ENCODE peak calls at places on chromosomes 12 and 14, in nine cellular contexts. D is NCI-H446, Y is NCI-H1417, X is AG09309, M is HCT116, F is T-helper 17 cell, Z is posterior vena cava, G is left lung, C is nucleus accumbens. E is an unnamed sample.

GRCh38 chr14:71647086-71647784 is 285.0 kb upstream of the RGS6 start:
- DNase-seq in D (no peak), M (peak), Y (peak), F (no peak), G (no peak), X (no peak), Z (no peak), C (no peak), E (no peak)

GRCh38 chr12:56994231-56994746 is 12.1 kb downstream of the ZBTB39 start:
- DNase-seq in D (no peak), Z (no peak), M (no peak), G (no peak), F (no peak), Y (no peak), C (no peak), X (no peak), E (no peak)

GRCh38 chr12:88247241-88247643 is 105.1 kb downstream of the TMTC3 start:
- DNase-seq in D (no peak), X (peak), G (no peak), Z (no peak), M (peak), Y (no peak), C (no peak), F (no peak), E (peak)

GRCh38 chr12:16605666-16606116 is 271 bp downstream of the LMO3 start:
- DNase-seq in F (no peak), X (no peak), Z (no peak), G (no peak), Y (peak), D (no peak), C (no peak), M (no peak), E (no peak)

GRCh38 chr14:69682607-69683263 is 71.3 kb downstream of the SUSD6 start:
- DNase-seq in D (no peak), X (no peak), F (no peak), Y (no peak), C (no peak), M (no peak), G (no peak), Z (peak), E (no peak)

GRCh38 chr14:53093206-53093605 is 59.9 kb downstream of the DDHD1 start:
- DNase-seq in X (peak), G (no peak), D (no peak), M (no peak), F (no peak), Y (no peak), Z (no peak), C (no peak), E (no peak)

GRCh38 chr12:117031843-117032592 is 67.2 kb downstream of the TESC start:
- DNase-seq in M (no peak), D (no peak), G (no peak), Y (no peak), C (no peak), X (no peak), F (no peak), Z (no peak), E (no peak)

GRCh38 chr12:20487519-20487918 is 119.2 kb downstream of the PDE3A start:
- DNase-seq in D (no peak), F (no peak), G (no peak), Y (no peak), M (no peak), Z (no peak), C (no peak), X (no peak), E (no peak)

GRCh38 chr12:120534203-120534702 is at the start of gene RNF10:
- DNase-seq in G (peak), C (peak), Y (peak), X (peak), Z (peak), M (peak), F (peak), D (peak), E (peak)

GRCh38 chr14:24952851-24953666 is 96.9 kb downstream of the STXBP6 start:
- DNase-seq in D (no peak), X (no peak), F (no peak), C (peak), M (no peak), Z (no peak), G (no peak), Y (no peak), E (no peak)

GRCh38 chr14:95840094-95840493 is 36.5 kb upstream of the TUNAR start:
- DNase-seq in X (no peak), G (no peak), D (no peak), C (no peak), F (no peak), M (no peak), Y (no peak), Z (no peak), E (no peak)

GRCh38 chr12:107325075-107325474 is 231.7 kb upstream of the CRY1 start:
- DNase-seq in G (no peak), Y (peak), D (no peak), F (no peak), C (no peak), M (no peak), X (no peak), Z (no peak), E (no peak)

GRCh38 chr12:82793882-82794281 is 107.2 kb downstream of the TMTC2 start:
- DNase-seq in D (no peak), F (no peak), G (no peak), M (no peak), C (peak), Z (no peak), Y (no peak), X (no peak), E (no peak)

GRCh38 chr14:69612014-69612758 is 790 bp downstream of the SUSD6 start:
- DNase-seq in G (peak), Z (no peak), D (no peak), Y (peak), X (no peak), C (no peak), M (no peak), F (peak), E (no peak)

GRCh38 chr12:31756977-31757420 is 28.2 kb upstream of the AMN1 start:
- DNase-seq in Y (no peak), G (peak), F (no peak), C (no peak), X (no peak), Z (no peak), M (peak), D (no peak), E (no peak)

GRCh38 chr14:24408764-24409163 is 10.0 kb downstream of the NYNRIN start:
- DNase-seq in D (peak), Y (no peak), Z (no peak), X (no peak), M (no peak), G (no peak), C (no peak), F (no peak), E (no peak)

GRCh38 chr12:45128637-45129036 is 77.7 kb upstream of the DBX2 start:
- DNase-seq in Y (no peak), X (no peak), M (no peak), C (no peak), D (no peak), G (no peak), F (no peak), Z (no peak), E (no peak)

GRCh38 chr12:28938056-28938455 is 211.0 kb upstream of the FAR2 start:
- DNase-seq in G (no peak), Z (no peak), X (no peak), Y (no peak), C (no peak), D (no peak), M (no peak), F (no peak), E (no peak)

GRCh38 chr12:95605087-95605486 is 53.8 kb upstream of the USP44 start:
- DNase-seq in X (no peak), C (no peak), M (no peak), Z (no peak), F (no peak), D (no peak), Y (no peak), G (no peak), E (no peak)

GRCh38 chr12:106251636-106252035 is 3.8 kb upstream of the CKAP4 start:
- DNase-seq in G (no peak), D (no peak), Z (no peak), Y (no peak), X (no peak), F (no peak), C (no peak), M (no peak), E (no peak)

GRCh38 chr14:74906923-74907620 is 16.0 kb downstream of the RPS6KL1 start:
- DNase-seq in Z (no peak), C (no peak), D (no peak), X (no peak), Y (no peak), M (no peak), F (no peak), G (no peak), E (no peak)

GRCh38 chr12:95277139-95277538 is 59.5 kb downstream of the VEZT start:
- DNase-seq in M (no peak), Y (no peak), C (no peak), Z (no peak), X (peak), F (no peak), G (no peak), D (no peak), E (peak)

GRCh38 chr12:127690161-127690560 is 576.8 kb upstream of the TMEM132C start:
- DNase-seq in C (no peak), M (no peak), Z (no peak), G (no peak), D (no peak), Y (no peak), X (no peak), F (no peak), E (no peak)

GRCh38 chr14:71905031-71905430 is 27.2 kb upstream of the RGS6 start:
- DNase-seq in C (no peak), D (no peak), Y (no peak), G (no peak), F (no peak), X (no peak), M (no peak), Z (no peak), E (no peak)

GRCh38 chr12:108173160-108173559 is 44.1 kb downstream of the WSCD2 start:
- DNase-seq in X (no peak), M (no peak), C (no peak), Y (no peak), G (no peak), F (no peak), D (no peak), Z (no peak), E (no peak)

GRCh38 chr12:6114476-6114870 is 10.0 kb downstream of the VWF start:
- DNase-seq in G (no peak), X (no peak), Z (peak), Y (no peak), F (no peak), M (no peak), C (no peak), D (no peak), E (no peak)

GRCh38 chr14:74867673-74868072 is 8.3 kb downstream of the PROX2 start:
- DNase-seq in G (no peak), Z (no peak), C (no peak), M (no peak), D (peak), Y (no peak), X (no peak), F (no peak), E (no peak)

GRCh38 chr12:46693518-46693917 is 132.3 kb downstream of the SLC38A4 start:
- DNase-seq in Z (no peak), G (no peak), Y (no peak), F (no peak), C (no peak), D (no peak), M (no peak), X (no peak), E (no peak)

GRCh38 chr14:71466251-71466650 is 466.0 kb upstream of the RGS6 start:
- DNase-seq in Y (no peak), X (no peak), D (no peak), C (no peak), M (no peak), G (no peak), F (no peak), Z (no peak), E (no peak)

GRCh38 chr12:51911788-51912711 is 4.7 kb downstream of the ACVRL1 start:
- DNase-seq in F (no peak), M (no peak), C (no peak), X (no peak), G (no peak), Y (no peak), D (no peak), Z (peak), E (no peak)

E was measured in non-pigmented ciliary epithelial cell.